ENCODE peak calls at places on chromosome 15, in four cellular contexts. O, Z, U and A are unnamed samples.

GRCh38 chr15:48710952-48711495 is 65.5 kb upstream of the FBN1 start:
- DNase-seq in Z (no peak), O (no peak), U (no peak), A (no peak)

GRCh38 chr15:75171408-75171807 is 30.3 kb upstream of the C15orf39 start:
- DNase-seq in O (no peak), Z (peak; percentile 24), U (no peak), A (peak; percentile 33)

GRCh38 chr15:25741253-25741575 is 121.9 kb downstream of the ATP10A start:
- DNase-seq in O (no peak), Z (no peak), U (no peak), A (no peak)

GRCh38 chr15:48644498-48644826 is 1.0 kb downstream of the FBN1 start:
- DNase-seq in Z (no peak), U (no peak), O (no peak), A (no peak)

GRCh38 chr15:93974804-93975481 is 256.4 kb upstream of the MCTP2 start:
- DNase-seq in Z (no peak), U (no peak), O (no peak), A (no peak)

GRCh38 chr15:63601727-63602185 is 4.6 kb downstream of the FBXL22 start:
- DNase-seq in Z (no peak), U (no peak), O (no peak), A (no peak)

GRCh38 chr15:68316061-68316804 is 38.7 kb downstream of the FEM1B start:
- DNase-seq in U (peak; percentile 20), Z (no peak), O (no peak), A (no peak)

GRCh38 chr15:34213690-34214089 is 3.8 kb upstream of the KATNBL1 start:
- DNase-seq in Z (no peak), O (no peak), U (no peak), A (no peak)

GRCh38 chr15:71052356-71052755 is 62.9 kb upstream of the THSD4 start:
- DNase-seq in O (no peak), U (no peak), Z (no peak), A (no peak)

GRCh38 chr15:82951472-82952155 is 906 bp downstream of the HOMER2 start:
- DNase-seq in O (no peak), Z (no peak), U (no peak), A (no peak)

GRCh38 chr15:69143756-69144436 is 16.5 kb upstream of the GLCE start:
- DNase-seq in Z (no peak), O (no peak), U (no peak), A (no peak)

GRCh38 chr15:41878355-41878699 is 15.5 kb downstream of the SPTBN5 start:
- DNase-seq in Z (no peak), U (no peak), O (no peak), A (no peak)

GRCh38 chr15:80549712-80550111 is 145.4 kb upstream of the ABHD17C start:
- DNase-seq in Z (no peak), U (no peak), O (no peak), A (no peak)

GRCh38 chr15:79897701-79898113 is 893 bp upstream of the MTHFS start:
- DNase-seq in U (no peak), O (no peak), Z (no peak), A (no peak)

GRCh38 chr15:79090487-79091203 is at the start of gene RASGRF1:
- DNase-seq in U (no peak), O (no peak), Z (no peak), A (no peak)

GRCh38 chr15:70266412-70267089 is 168.8 kb upstream of the TLE3 start:
- DNase-seq in U (no peak), O (no peak), Z (no peak), A (no peak)

GRCh38 chr15:42010434-42010833 is 10.4 kb downstream of the PLA2G4E start:
- DNase-seq in O (no peak), Z (no peak), U (no peak), A (peak; percentile 30)

GRCh38 chr15:92074646-92075045 is 221.1 kb downstream of the SLCO3A1 start:
- DNase-seq in U (no peak), Z (peak; percentile 21), O (no peak), A (no peak)

GRCh38 chr15:92073044-92073785 is 219.7 kb downstream of the SLCO3A1 start:
- DNase-seq in U (no peak), O (no peak), Z (no peak), A (no peak)

GRCh38 chr15:92075764-92076163 is 222.3 kb downstream of the SLCO3A1 start:
- DNase-seq in Z (no peak), U (no peak), O (no peak), A (no peak)

GRCh38 chr15:92076536-92076935 is 223.0 kb downstream of the SLCO3A1 start:
- DNase-seq in U (no peak), Z (no peak), O (no peak), A (no peak)

DNA sequence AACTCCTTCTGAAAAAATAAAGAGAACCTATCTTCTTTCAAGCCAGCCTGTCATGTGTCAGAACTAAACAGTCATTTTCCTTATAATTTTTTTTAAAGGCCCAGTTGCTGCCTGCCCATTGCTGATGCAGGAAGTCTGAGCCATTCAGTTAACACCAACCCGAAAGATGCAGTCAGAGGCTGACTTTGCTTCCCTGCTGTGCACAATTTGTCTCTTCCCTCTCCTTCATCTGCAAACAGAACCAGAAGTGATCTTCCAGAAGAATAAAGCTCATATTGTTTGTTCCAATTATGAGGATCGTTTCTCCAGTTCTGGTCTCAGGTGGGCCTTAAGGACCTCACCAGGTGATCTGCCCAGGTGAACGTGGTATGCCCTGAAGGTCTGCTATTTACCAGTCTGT is 220.7 kb downstream of the SLCO3A1 start:
- DNase-seq in U (no peak), Z (no peak), O (no peak), A (no peak)
- H3K4me3 ChIP-seq in U (no peak overlapping the region), Z (no peak overlapping the region), O (no peak overlapping the region), A (no peak overlapping the region)

DNA sequence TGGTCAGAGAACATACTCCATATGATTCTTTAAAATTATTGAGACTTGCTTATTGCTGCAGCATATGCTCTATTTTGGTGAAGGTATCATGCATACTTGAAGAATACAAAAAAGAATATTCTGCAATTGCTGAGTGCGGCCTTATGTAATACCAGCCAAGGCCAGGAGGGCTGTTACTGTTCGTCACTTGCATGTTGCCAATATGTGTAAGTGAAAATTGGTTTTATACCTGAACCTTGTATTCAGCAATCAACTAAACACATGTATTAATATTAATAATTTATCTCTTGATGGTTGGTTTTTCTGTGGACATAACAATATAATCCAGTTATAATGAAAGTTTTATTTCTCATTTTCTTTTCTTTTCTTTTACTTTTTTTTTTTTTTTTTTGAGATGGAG is 13.9 kb upstream of the GABRA5 start:
- DNase-seq in Z (no peak), O (no peak), U (no peak), A (no peak)
- TF ChIP-seq CTCF in Z (no peak), O (no peak), U (no peak), A (no peak)

GRCh38 chr15:98754283-98755022 is 106.1 kb downstream of the IGF1R start:
- DNase-seq in U (no peak), O (peak; percentile 24), Z (no peak), A (no peak)
- H3K4me3 ChIP-seq in U (peak overlapping the region; percentile 10), O (peak overlapping the region; percentile 49), Z (peak overlapping the region; percentile 44), A (no peak overlapping the region)

DNA sequence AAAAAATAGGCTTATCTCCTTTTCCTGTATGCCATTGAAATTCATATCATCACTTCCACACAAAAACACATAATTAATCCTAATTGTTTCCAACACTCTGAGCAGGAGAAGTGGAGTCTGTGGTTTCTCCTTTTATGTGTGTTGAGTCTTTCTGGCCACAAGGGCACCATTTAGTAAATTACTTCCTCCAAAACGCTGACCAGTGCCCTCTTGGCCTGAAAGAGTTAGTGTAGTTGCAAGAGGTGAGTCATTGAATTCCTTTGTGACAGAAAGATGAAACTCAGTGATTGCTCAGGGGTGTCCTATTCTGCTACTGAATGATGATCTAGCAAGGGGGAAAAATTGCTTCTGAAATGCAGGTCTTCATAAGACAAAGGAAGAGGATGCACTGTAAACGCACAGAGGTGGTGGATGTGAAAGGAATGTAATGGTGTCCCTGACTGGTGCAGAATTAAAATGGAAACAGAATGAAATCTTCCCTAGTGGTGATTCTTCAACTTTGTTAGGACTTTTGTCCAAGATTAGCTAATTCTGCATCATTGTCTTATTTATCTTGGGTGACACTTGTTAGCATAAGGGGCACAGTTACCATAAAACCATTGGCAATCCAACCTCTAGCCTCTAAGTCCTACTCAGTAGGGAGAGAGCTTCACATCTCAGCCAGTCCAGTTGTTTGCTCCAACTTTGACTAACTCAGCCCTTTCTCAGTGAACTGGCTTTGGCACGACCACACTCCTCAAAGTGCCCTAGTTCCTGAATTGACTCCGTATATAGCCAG is 208.4 kb upstream of the NANOGP8 start:
- DNase-seq in Z (peak; percentile 37), U (no peak), O (no peak), A (no peak)
- TF ChIP-seq CTCF in Z (peak; percentile 40), U (no peak), O (peak; percentile 9), A (no peak)

DNA sequence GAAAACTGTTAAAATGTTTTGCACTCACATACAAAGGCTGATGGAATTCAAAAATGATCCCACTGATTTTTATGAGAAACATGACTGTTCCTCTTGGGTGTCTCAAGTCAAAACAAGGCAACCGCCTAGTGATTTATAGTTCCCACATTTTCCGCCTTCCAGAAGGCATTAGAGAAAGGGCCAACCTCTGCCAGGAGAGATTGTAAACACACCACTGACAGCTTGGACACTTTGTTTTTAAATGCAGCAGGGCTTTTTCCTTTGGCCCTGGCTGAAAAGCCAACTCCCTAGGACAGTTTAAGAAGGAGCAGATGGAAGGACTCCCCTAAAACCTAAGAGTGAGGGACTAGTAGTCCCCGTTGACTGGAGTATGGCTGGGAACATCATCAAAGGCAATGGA is 27.8 kb downstream of the PARP16 start:
- DNase-seq in O (no peak), Z (peak; percentile 21), U (no peak), A (no peak)
- H3K4me3 ChIP-seq in O (no peak overlapping the region), Z (no peak overlapping the region), U (no peak overlapping the region), A (no peak overlapping the region)

DNA sequence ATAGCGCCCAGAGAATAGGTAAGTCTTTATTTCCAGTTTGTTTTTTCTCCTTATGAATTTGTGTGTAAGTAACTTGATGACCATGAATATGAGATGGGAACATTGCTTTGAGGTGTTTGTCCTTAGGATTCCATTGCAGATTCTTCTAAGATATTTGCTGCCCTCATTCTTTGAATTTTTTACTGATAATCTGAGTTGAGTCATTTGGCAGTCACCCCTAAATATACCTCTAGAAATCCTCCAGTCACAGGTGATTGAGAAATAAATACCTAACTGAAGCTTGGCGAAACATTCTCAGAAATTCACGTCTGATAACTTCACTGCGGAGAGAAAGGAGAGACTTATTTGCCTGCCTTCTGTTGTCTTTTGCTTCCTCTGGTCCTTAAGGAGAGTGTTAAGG is 345.5 kb downstream of the SQOR start:
- DNase-seq in Z (no peak), U (no peak), O (no peak), A (no peak)
- TF ChIP-seq CTCF in Z (no peak), U (no peak), O (no peak), A (no peak)

DNA sequence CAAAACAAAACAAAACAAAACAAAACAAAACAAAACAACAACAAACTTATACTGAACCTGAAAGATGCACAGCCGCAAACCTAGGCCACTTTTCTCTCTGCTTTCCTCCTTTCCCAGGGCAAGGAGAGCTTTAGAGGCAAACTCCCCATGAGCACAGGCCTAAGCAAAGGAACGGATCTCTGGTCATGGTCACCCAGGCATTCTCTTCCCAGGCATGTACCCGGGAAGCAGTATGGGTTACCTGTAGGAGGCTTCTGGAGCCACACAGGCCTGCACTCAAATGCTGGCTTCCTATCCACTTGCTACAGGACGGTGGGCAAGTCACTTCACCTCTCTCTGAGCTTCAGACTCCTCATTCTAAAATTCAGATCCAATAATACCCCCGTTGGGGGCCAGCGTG is 171.8 kb downstream of the SMAD6 start:
- DNase-seq in Z (no peak), O (no peak), U (no peak), A (no peak)
- H3K4me3 ChIP-seq in Z (no peak overlapping the region), O (no peak overlapping the region), U (no peak overlapping the region), A (no peak overlapping the region)